ENCODE peak calls at places on chromosomes 11 and 22, in five cellular contexts. W is neural progenitor cell, X is fibroblast of lung, M is upper lobe of right lung, Y is GM23338. B is an unnamed sample.

GRCh38 chr11:2932850-2933251 is 3.6 kb upstream of the PHLDA2 start:
- DNase-seq in Y (no peak), W (no peak), X (peak), M (peak), B (no peak)

GRCh38 chr11:89201138-89201537 is 23.5 kb downstream of the TYR start:
- DNase-seq in M (no peak), W (no peak), Y (no peak), X (no peak), B (no peak)

GRCh38 chr11:129894281-129895125 is 875 bp downstream of the NFRKB start:
- DNase-seq in Y (no peak), M (no peak), X (peak), W (no peak), B (no peak)

GRCh38 chr11:106463154-106463553 is 385.7 kb downstream of the AASDHPPT start:
- DNase-seq in Y (no peak), M (no peak), W (peak), X (no peak), B (no peak)

GRCh38 chr22:24380220-24381218 is 46.9 kb upstream of the ADORA2A start:
- DNase-seq in M (no peak), Y (no peak), X (no peak), W (no peak), B (no peak)

GRCh38 chr22:30892731-30893221 is 75.8 kb downstream of the MORC2 start:
- DNase-seq in X (no peak), Y (no peak), M (no peak), W (no peak), B (no peak)

GRCh38 chr22:44182591-44183588 is 2.2 kb downstream of the PARVG start:
- DNase-seq in W (no peak), M (peak), X (no peak), Y (no peak), B (no peak)

GRCh38 chr11:90364527-90364926 is 141.7 kb upstream of the CHORDC1 start:
- DNase-seq in Y (no peak), W (no peak), X (no peak), M (no peak), B (no peak)

GRCh38 chr11:62954478-62954877 is 30.3 kb downstream of the SLC22A6 start:
- DNase-seq in X (no peak), W (no peak), Y (peak), M (no peak), B (no peak)

GRCh38 chr22:27990879-27991278 is 71.8 kb upstream of the PITPNB start:
- DNase-seq in X (no peak), W (peak), M (no peak), Y (peak), B (peak)

GRCh38 chr11:13174090-13174489 is 103.5 kb upstream of the BMAL1 start:
- DNase-seq in X (peak), Y (no peak), W (no peak), M (no peak), B (no peak)

GRCh38 chr11:96748639-96749370 is 359.0 kb downstream of the JRKL start:
- DNase-seq in Y (no peak), W (no peak), M (no peak), X (peak), B (no peak)

GRCh38 chr11:65551572-65552398 is 6.4 kb downstream of the LTBP3 start:
- DNase-seq in Y (peak), M (peak), W (peak), X (no peak), B (no peak)

GRCh38 chr11:58786693-58787092 is 55.0 kb upstream of the GLYAT start:
- DNase-seq in W (no peak), X (no peak), Y (no peak), M (no peak), B (no peak)

GRCh38 chr22:46929046-46929688 is 166.7 kb downstream of the TBC1D22A start:
- DNase-seq in Y (no peak), X (peak), W (no peak), M (no peak), B (no peak)

GRCh38 chr11:35539781-35540281 is 14.4 kb upstream of the PAMR1 start:
- DNase-seq in W (no peak), X (peak), Y (no peak), M (no peak), B (no peak)

GRCh38 chr11:76610871-76611475 is 59.6 kb downstream of the LRRC32 start:
- DNase-seq in M (no peak), Y (no peak), W (no peak), X (no peak), B (no peak)

GRCh38 chr22:31630331-31631329 is 31.4 kb downstream of the PISD start:
- DNase-seq in X (peak), M (peak), Y (peak), W (peak), B (peak)

GRCh38 chr11:122754553-122755322 is 83.6 kb upstream of the CRTAM start:
- DNase-seq in M (no peak), W (peak), Y (peak), X (no peak), B (no peak)

GRCh38 chr22:47375621-47376321 is 613.3 kb downstream of the TBC1D22A start:
- DNase-seq in W (no peak), M (peak), X (no peak), Y (no peak), B (no peak)

GRCh38 chr11:101717621-101718020 is 133.8 kb upstream of the TRPC6 start:
- DNase-seq in Y (no peak), X (no peak), M (no peak), W (no peak), B (no peak)

GRCh38 chr11:2653930-2654739 is 45.7 kb downstream of the KCNQ1OT1 start:
- DNase-seq in W (no peak), X (no peak), Y (no peak), M (peak), B (peak)

GRCh38 chr11:124499711-124500110 is 43.7 kb downstream of the OR8B12 start:
- DNase-seq in Y (no peak), X (no peak), M (no peak), W (no peak), B (no peak)

DNA sequence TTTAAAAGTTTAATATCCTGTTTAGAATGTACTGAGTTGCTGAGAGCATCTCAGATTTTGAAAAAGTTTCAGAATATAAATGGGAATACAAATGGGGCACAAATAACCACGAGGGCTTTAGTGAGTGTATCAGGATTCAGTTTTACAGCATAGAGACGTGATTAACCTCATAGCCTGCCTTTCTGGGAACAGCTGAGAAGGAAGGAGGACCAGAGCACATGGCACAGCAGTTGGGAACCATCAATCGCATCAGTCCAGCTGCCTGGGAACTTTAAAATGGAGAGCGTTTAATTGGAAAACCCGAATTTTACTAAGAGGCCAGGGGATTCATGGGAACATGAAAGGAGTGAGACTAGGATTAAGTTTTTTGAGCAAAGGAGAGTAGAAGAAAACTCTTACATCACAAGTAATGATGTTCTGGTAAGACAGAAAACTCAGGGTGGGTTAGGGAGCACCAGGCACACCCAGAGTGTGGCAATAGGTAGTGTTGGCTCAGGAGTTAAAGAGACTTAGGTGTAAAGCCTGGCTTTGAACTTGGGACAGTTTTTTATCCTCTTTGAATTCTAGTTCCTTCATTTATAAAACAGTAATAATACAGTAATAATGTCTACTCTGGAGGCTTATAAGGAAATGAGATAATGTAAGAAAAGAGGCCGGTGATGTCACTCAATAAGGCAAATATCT is 40.2 kb downstream of the FZD4 start:
- DNase-seq in Y (no peak), M (no peak), W (no peak), X (no peak), B (no peak)
- TF ChIP-seq CTCF in Y (no peak), M (no peak), W (no peak), X (no peak), B (no peak)

GRCh38 chr11:110473666-110474065 is 43.9 kb downstream of the FDX1 start:
- DNase-seq in Y (peak), W (no peak), M (no peak), X (no peak), B (no peak)
- H3K27ac ChIP-seq in Y (peak), W (no peak), M (no peak), X (no peak), B (no peak)

GRCh38 chr11:119337581-119338317 is 2.9 kb downstream of the C1QTNF5 start:
- DNase-seq in W (peak), Y (peak), M (peak), X (peak), B (peak)
- TF ChIP-seq CTCF in W (no peak), Y (no peak), M (no peak), X (no peak), B (no peak)

GRCh38 chr11:116792869-116793475 is 1.3 kb upstream of the APOA5 start:
- DNase-seq in Y (no peak), X (peak), W (no peak), M (no peak), B (no peak)
- H3K27ac ChIP-seq in Y (no peak), X (no peak), W (no peak), M (no peak), B (no peak)

DNA sequence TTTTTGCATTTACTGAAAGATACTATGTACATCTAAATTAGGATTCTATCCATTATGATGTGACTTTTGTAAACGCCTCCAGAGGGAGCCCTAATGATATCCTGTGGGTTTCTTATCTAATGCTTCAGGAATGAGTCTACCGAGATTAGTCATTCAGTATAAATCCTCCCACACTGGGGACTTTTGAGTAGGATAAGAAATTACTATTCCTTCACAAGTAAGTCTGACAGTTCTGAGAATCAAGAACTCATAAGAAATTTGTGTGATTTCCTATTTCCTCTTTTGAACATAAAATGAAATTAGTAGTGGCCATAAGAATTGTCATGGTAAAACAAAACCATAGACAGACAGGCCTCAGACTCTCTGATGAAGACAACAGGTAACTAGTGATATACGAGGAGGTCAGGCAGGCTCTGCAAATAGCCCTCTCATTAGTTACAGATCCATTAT is 10.0 kb upstream of the OR5M1 start:
- DNase-seq in Y (peak), X (peak), W (peak), M (no peak), B (no peak)
- TF ChIP-seq CTCF in Y (peak), X (no peak), W (peak), M (peak), B (no peak)

GRCh38 chr11:42462558-42463310 is 849.1 kb upstream of the API5 start:
- DNase-seq in X (peak), Y (no peak), M (no peak), W (no peak), B (no peak)
- H3K27ac ChIP-seq in X (no peak), Y (no peak), M (no peak), W (no peak), B (no peak)

DNA sequence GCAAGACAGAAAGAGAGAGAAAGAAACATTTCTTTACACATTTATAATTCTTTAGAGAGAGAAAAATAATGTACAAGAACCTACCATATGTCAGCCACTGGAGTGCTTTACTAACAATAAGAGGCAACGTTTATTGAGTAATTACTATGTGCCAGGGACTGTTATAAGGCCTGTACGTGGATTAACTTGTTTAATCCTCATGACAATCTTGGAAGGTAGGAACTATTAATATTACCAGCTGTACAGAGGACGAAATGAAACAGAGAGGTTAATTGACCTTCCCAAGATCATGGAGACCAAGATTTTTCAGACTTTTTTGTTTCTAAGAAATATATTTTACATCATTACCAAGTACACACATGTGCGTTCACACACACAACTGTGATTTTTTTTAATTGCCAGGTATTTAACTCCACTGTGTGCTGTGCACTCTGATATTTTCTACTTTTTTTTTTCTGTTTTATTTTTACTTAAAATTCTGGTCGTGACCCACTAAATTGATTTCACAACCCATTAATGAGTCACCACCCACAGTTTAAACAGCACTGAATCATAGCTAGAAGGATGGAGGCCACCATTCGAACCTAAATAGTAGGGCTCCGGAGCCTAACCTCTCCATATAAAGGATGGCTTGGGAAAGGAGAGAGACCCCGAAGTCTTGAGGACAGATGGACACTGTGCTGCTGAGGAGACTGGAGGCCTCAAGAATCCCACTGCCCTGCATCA is 21.4 kb downstream of the CREB3L1 start:
- DNase-seq in X (peak), Y (no peak), W (no peak), M (no peak), B (no peak)
- TF ChIP-seq CTCF in X (no peak), Y (no peak), W (no peak), M (no peak), B (no peak)